ENCODE peak calls at places on chromosomes 6 and 20, in ten cellular contexts. W, F, I, A, O, S, R, J, K and Q are unnamed samples.
A peak's percentile ranks its signal among the peaks of the same experiment; 100 is the strongest.

GRCh38 chr6:148085651-148086321 is 256.9 kb upstream of the SASH1 start:
- DNase-seq in J (no peak), O (no peak), F (no peak), I (no peak), W (no peak), K (no peak), R (no peak), S (no peak), A (no peak), Q (no peak)

GRCh38 chr6:56692586-56693245 is 50.0 kb upstream of the DST start:
- DNase-seq in J (no peak), K (no peak), S (no peak), O (no peak), I (no peak), R (no peak), A (peak; percentile 89), W (no peak), F (peak; percentile 84), Q (no peak)

GRCh38 chr6:165448210-165448609 is 138.8 kb upstream of the C6orf118 start:
- DNase-seq in F (no peak), I (no peak), R (no peak), J (no peak), W (no peak), K (no peak), S (no peak), O (no peak), A (no peak), Q (no peak)

GRCh38 chr6:163842467-163842866 is 427.9 kb downstream of the QKI start:
- DNase-seq in K (no peak), O (no peak), A (no peak), I (no peak), F (no peak), J (no peak), R (no peak), S (no peak), W (no peak), Q (no peak)

GRCh38 chr6:146410851-146411595 is 132.6 kb upstream of the RAB32 start:
- DNase-seq in W (no peak), K (no peak), R (no peak), A (no peak), I (no peak), S (no peak), O (no peak), F (peak; percentile 13), J (no peak), Q (no peak)

GRCh38 chr6:107638493-107638892 is 148.6 kb downstream of the SOBP start:
- DNase-seq in R (no peak), F (no peak), I (no peak), O (no peak), A (no peak), J (no peak), S (no peak), K (no peak), W (no peak), Q (no peak)

GRCh38 chr6:15366003-15366535 is 120.2 kb downstream of the JARID2 start:
- DNase-seq in S (no peak), K (no peak), O (no peak), W (no peak), A (no peak), F (peak; percentile 30), J (no peak), I (no peak), R (no peak), Q (no peak)

GRCh38 chr20:63486300-63486855 is 12.5 kb downstream of the EEF1A2 start:
- DNase-seq in K (no peak), F (no peak), R (no peak), S (no peak), W (no peak), O (no peak), I (no peak), J (no peak), A (no peak), Q (no peak)

GRCh38 chr20:21562656-21563055 is 48.8 kb upstream of the NKX2-2 start:
- DNase-seq in F (no peak), W (no peak), I (no peak), S (no peak), O (no peak), R (no peak), J (no peak), K (no peak), A (no peak), Q (no peak)

GRCh38 chr6:159170333-159170672 is 1.1 kb downstream of the FNDC1 start:
- DNase-seq in F (no peak), W (no peak), J (no peak), R (no peak), I (no peak), K (no peak), A (peak; percentile 45), O (no peak), S (no peak), Q (no peak)